ENCODE peak calls at places on chromosomes 2 and 18, in four cellular contexts. J, B, R and E are unnamed samples.

GRCh38 chr2:26410764-26411243 is 9.1 kb downstream of the DRC1 start:
- DNase-seq in J (no peak), B (no peak), R (no peak), E (no peak)

GRCh38 chr2:197240018-197240712 is 70.4 kb downstream of the ANKRD44 start:
- DNase-seq in J (no peak), B (no peak), R (no peak), E (no peak)

GRCh38 chr2:7956126-7956689 is 725.6 kb upstream of the ID2 start:
- DNase-seq in J (no peak), B (no peak), R (no peak), E (no peak)

GRCh38 chr18:48183613-48184012 is 225.6 kb downstream of the ZBTB7C start:
- DNase-seq in J (no peak), B (no peak), R (no peak), E (no peak)

GRCh38 chr2:220078439-220078838 is 451.0 kb downstream of the SLC4A3 start:
- DNase-seq in J (no peak), B (no peak), R (no peak), E (no peak)

GRCh38 chr2:86042256-86043168 is 63.2 kb downstream of the POLR1A start:
- DNase-seq in J (no peak), B (no peak), R (no peak), E (no peak)

GRCh38 chr2:240348522-240348921 is 86.9 kb upstream of the GPC1 start:
- DNase-seq in J (no peak), B (no peak), R (no peak), E (no peak)

GRCh38 chr2:38602136-38602731 is 494 bp downstream of the HNRNPLL start:
- DNase-seq in J (no peak), B (no peak), R (no peak), E (peak; percentile 77)

GRCh38 chr18:79458131-79458838 is 62.6 kb downstream of the NFATC1 start:
- DNase-seq in J (no peak), B (no peak), R (peak; percentile 43), E (no peak)

GRCh38 chr2:187358531-187358930 is 89.5 kb downstream of the CALCRL start:
- DNase-seq in J (no peak), B (no peak), R (no peak), E (peak; percentile 48)

GRCh38 chr2:186934420-186934819 is 85.5 kb upstream of the ZSWIM2 start:
- DNase-seq in J (no peak), B (no peak), R (no peak), E (no peak)

GRCh38 chr2:27202829-27203228 is 9.0 kb upstream of the ATRAID start:
- DNase-seq in J (no peak), B (no peak), R (no peak), E (no peak)

GRCh38 chr2:196166876-196167275 is 4.5 kb downstream of the STK17B start:
- DNase-seq in J (no peak), B (no peak), R (no peak), E (no peak)

GRCh38 chr2:9768388-9768787 is 74.9 kb upstream of the TAF1B start:
- DNase-seq in J (peak; percentile 43), B (no peak), R (peak; percentile 47), E (no peak)

GRCh38 chr2:231110551-231110950 is 14.3 kb downstream of the HTR2B start:
- DNase-seq in J (no peak), B (no peak), R (no peak), E (no peak)

GRCh38 chr2:41928593-41928992 is 119.2 kb upstream of the PKDCC start:
- DNase-seq in J (no peak), B (no peak), R (no peak), E (no peak)

GRCh38 chr2:903223-903900 is 47.3 kb upstream of the SNTG2 start:
- DNase-seq in J (no peak), B (no peak), R (no peak), E (no peak)

GRCh38 chr2:81600088-81600487 is 1295.5 kb upstream of the LRRTM1 start:
- DNase-seq in J (no peak), B (no peak), R (no peak), E (no peak)

GRCh38 chr2:204021290-204022081 is 84.9 kb downstream of the ICOS start:
- DNase-seq in J (no peak), B (no peak), R (no peak), E (peak; percentile 6)

GRCh38 chr18:13246591-13246990 is 28.0 kb downstream of the LDLRAD4 start:
- DNase-seq in J (no peak), B (no peak), R (no peak), E (no peak)

GRCh38 chr18:28766721-28767120 is 589.8 kb upstream of the CDH2 start:
- DNase-seq in J (no peak), B (no peak), R (no peak), E (no peak)

GRCh38 chr18:10439898-10440297 is 14.5 kb upstream of the APCDD1 start:
- DNase-seq in J (no peak), B (no peak), R (no peak), E (no peak)

DNA sequence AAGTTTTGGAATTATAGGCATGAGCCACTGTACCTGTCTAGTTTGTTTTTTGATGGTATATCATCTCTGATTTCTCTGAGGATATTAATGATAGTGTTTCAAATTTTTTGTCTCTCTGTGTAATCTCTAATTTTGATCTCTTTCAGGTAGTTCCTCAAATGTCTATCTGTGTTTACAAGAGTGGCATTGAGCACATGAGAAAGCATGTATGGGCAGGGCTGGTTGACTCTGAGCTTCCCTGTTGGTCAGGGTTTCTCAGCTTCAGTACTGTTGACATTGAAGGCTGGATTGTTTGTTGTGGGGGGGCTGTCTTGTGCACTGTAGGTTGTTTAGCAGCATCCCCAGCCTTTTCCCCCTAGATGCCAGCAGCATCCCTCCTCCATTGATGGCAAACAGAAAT is 79.9 kb downstream of the TMEM247 start:
- DNase-seq in J (no peak), B (no peak), R (no peak), E (no peak)
- TF ChIP-seq TCF12 in J (no peak), B (no peak), R (no peak), E (no peak)

GRCh38 chr2:29100564-29100963 is 14.7 kb upstream of the CLIP4 start:
- DNase-seq in J (no peak), B (no peak), R (no peak), E (no peak)

GRCh38 chr2:29096969-29097368 is 18.2 kb upstream of the CLIP4 start:
- DNase-seq in J (no peak), B (no peak), R (no peak), E (no peak)

DNA sequence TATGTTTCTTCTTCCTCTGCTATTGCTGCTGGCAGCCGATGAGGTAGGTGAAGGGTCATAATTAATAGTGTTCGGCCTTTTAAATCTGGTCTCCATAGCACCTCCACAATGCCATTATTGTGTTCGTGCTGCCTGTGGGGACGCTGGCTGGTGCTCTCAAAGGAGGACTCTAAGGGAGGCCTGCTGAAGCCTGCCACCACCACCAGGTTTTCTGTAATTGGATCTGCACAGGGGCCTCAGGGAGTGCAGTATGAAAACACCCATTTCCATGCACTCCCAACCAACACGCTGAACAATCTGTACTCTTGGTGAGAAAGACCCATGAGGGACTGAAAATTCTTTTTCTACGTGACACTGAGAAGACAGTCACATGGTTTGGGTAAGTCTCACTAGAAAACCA is 17.6 kb upstream of the CLIP4 start:
- DNase-seq in J (no peak), B (no peak), R (no peak), E (no peak)
- H2AFZ ChIP-seq in J (no peak overlapping the region), B (no peak overlapping the region), R (no peak overlapping the region), E (no peak overlapping the region)

GRCh38 chr2:237048595-237048994 is 37.1 kb upstream of the COPS8 start:
- DNase-seq in J (no peak), B (no peak), R (no peak), E (no peak)
- TF ChIP-seq TCF12 in J (no peak), B (no peak), R (no peak), E (no peak)

DNA sequence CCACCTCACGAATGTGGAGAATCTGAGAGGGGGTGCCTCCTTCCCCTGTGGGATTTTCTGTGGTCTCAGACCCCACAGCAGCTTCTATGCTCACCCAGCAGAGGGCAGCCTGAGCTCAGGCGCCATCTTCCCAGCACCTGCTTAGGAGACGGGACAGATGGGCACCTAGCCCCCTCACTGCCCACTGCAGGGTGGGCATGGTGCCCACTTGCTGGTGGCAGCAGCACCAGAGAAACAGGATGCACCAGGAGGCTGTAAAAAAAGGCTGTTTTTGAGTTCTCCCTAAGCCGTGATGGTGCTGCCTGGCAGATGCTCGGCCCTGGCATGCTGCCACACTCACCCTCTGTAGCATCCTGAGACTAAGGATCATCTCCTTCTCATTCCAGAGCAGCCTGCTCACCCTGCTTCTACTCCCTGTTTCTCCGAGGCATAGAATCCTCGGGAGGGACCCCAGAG is 19.1 kb upstream of the SLC20A1 start:
- DNase-seq in J (no peak), B (no peak), R (peak; percentile 41), E (peak; percentile 79)
- H2AFZ ChIP-seq in J (no peak overlapping the region), B (no peak overlapping the region), R (no peak overlapping the region), E (peak overlapping the region; percentile 66)

DNA sequence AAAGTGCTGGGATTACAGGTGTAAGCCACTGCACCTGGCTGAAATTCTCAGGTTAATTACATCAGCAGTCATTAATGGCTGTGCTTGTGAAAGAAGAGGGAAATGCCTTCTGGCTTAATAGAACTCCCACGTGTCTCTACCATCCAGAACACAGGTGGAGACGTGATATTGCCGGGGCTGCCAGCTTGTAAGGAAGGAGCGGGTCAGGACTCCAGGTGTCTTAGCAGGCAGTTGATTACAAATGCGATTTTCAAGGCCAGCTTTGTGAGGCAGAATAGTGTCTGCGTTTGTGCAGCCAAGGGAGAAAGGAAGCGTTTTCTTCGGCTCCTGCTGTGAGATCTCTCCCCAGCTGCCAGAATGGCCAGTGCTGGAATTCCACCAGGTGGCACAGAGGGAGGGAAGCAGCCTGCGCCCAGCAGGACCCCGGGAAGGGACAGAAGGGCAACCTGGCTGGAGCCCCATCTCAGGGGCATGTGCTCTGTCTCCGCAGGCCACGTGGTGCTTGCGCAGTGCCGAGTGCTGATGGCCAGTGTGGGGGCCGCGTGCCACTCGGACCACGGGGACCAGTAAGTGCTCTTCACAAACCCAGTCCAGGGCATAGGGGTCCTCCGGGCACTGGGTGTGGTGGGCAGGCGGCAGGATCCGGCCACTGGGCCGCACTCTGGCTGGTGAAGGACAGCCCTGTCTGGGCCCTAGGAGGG is 3.7 kb upstream of the ESPNL start:
- DNase-seq in J (no peak), B (no peak), R (no peak), E (peak; percentile 27)
- TF ChIP-seq TCF12 in J (peak; percentile 75), B (no peak), R (no peak), E (no peak)

GRCh38 chr18:7084766-7085080 is 32.9 kb downstream of the LAMA1 start:
- DNase-seq in J (no peak), B (no peak), R (no peak), E (no peak)
- H2AFZ ChIP-seq in J (no peak overlapping the region), B (no peak overlapping the region), R (no peak overlapping the region), E (no peak overlapping the region)

GRCh38 chr2:2850891-2851290 is 519.8 kb upstream of the MYT1L start:
- DNase-seq in J (no peak), B (no peak), R (no peak), E (no peak)
- TF ChIP-seq TCF12 in J (no peak), B (no peak), R (no peak), E (no peak)